ENCODE peak calls at places on chromosome 10, in eight cellular contexts. One of them, this sample, is unnamed. For H3K4me1, the result is how much of the 10 kb centered on the place peaks cover.

GRCh38 chr10:25130911-25131310 is 43.9 kb upstream of the GPR158 start:
- DNase-seq in A549: no peak
- DNase-seq in uterus: no peak
- DNase-seq in lower lobe of right lung: no peak
- DNase-seq in hepatocyte: no peak
- DNase-seq in H1: no peak
- DNase-seq in heart left ventricle: no peak
- DNase-seq in thyroid gland: no peak
- DNase-seq in this sample: no peak

GRCh38 chr10:6048281-6049030 is 13.7 kb downstream of the IL2RA start:
- DNase-seq in A549: no peak
- DNase-seq in uterus: no peak
- DNase-seq in lower lobe of right lung: no peak
- DNase-seq in hepatocyte: no peak
- DNase-seq in H1: no peak
- DNase-seq in heart left ventricle: no peak
- DNase-seq in thyroid gland: no peak
- DNase-seq in this sample: no peak

GRCh38 chr10:5538892-5539651 is 14.3 kb downstream of the CALML3 start:
- DNase-seq in A549: no peak
- DNase-seq in uterus: no peak
- DNase-seq in lower lobe of right lung: peak
- DNase-seq in hepatocyte: no peak
- DNase-seq in H1: no peak
- DNase-seq in heart left ventricle: no peak
- DNase-seq in thyroid gland: peak
- DNase-seq in this sample: peak

GRCh38 chr10:104622598-104623209 is 18.4 kb upstream of the SORCS3 start:
- DNase-seq in A549: peak
- DNase-seq in uterus: no peak
- DNase-seq in lower lobe of right lung: no peak
- DNase-seq in hepatocyte: peak
- DNase-seq in H1: no peak
- DNase-seq in heart left ventricle: no peak
- DNase-seq in thyroid gland: no peak
- DNase-seq in this sample: no peak

GRCh38 chr10:94500063-94500462 is 45.5 kb upstream of the HELLS start:
- DNase-seq in A549: no peak
- DNase-seq in uterus: no peak
- DNase-seq in lower lobe of right lung: no peak
- DNase-seq in hepatocyte: peak
- DNase-seq in H1: no peak
- DNase-seq in heart left ventricle: no peak
- DNase-seq in thyroid gland: no peak
- DNase-seq in this sample: no peak

GRCh38 chr10:36362257-36362656 is 720.2 kb upstream of the FZD8 start:
- DNase-seq in A549: no peak
- DNase-seq in uterus: no peak
- DNase-seq in lower lobe of right lung: no peak
- DNase-seq in hepatocyte: no peak
- DNase-seq in H1: no peak
- DNase-seq in heart left ventricle: no peak
- DNase-seq in thyroid gland: no peak
- DNase-seq in this sample: no peak

GRCh38 chr10:129768437-129769355 is 195.4 kb downstream of the EBF3 start:
- DNase-seq in A549: no peak
- DNase-seq in uterus: no peak
- DNase-seq in lower lobe of right lung: peak
- DNase-seq in hepatocyte: no peak
- DNase-seq in H1: peak
- DNase-seq in heart left ventricle: no peak
- DNase-seq in thyroid gland: no peak
- DNase-seq in this sample: peak

GRCh38 chr10:73584737-73585136 is 6.4 kb downstream of the USP54 start:
- DNase-seq in A549: no peak
- DNase-seq in uterus: no peak
- DNase-seq in lower lobe of right lung: no peak
- DNase-seq in hepatocyte: no peak
- DNase-seq in H1: no peak
- DNase-seq in heart left ventricle: no peak
- DNase-seq in thyroid gland: no peak
- DNase-seq in this sample: no peak

GRCh38 chr10:28768227-28768626 is 90.9 kb downstream of the BAMBI start:
- DNase-seq in A549: no peak
- DNase-seq in uterus: no peak
- DNase-seq in lower lobe of right lung: no peak
- DNase-seq in hepatocyte: no peak
- DNase-seq in H1: no peak
- DNase-seq in heart left ventricle: no peak
- DNase-seq in thyroid gland: no peak
- DNase-seq in this sample: no peak

GRCh38 chr10:29169021-29169420 is 119.8 kb upstream of the LYZL1 start:
- DNase-seq in A549: no peak
- DNase-seq in uterus: no peak
- DNase-seq in lower lobe of right lung: no peak
- DNase-seq in hepatocyte: no peak
- DNase-seq in H1: no peak
- DNase-seq in heart left ventricle: no peak
- DNase-seq in thyroid gland: no peak
- DNase-seq in this sample: no peak

GRCh38 chr10:4262870-4263269 is 477.9 kb upstream of the KLF6 start:
- DNase-seq in A549: no peak
- DNase-seq in uterus: no peak
- DNase-seq in lower lobe of right lung: no peak
- DNase-seq in hepatocyte: no peak
- DNase-seq in H1: no peak
- DNase-seq in heart left ventricle: no peak
- DNase-seq in thyroid gland: no peak
- DNase-seq in this sample: no peak

GRCh38 chr10:121556448-121556847 is 41.8 kb downstream of the FGFR2 start:
- DNase-seq in A549: no peak
- DNase-seq in uterus: no peak
- DNase-seq in lower lobe of right lung: no peak
- DNase-seq in hepatocyte: no peak
- DNase-seq in H1: no peak
- DNase-seq in heart left ventricle: no peak
- DNase-seq in thyroid gland: no peak
- DNase-seq in this sample: no peak
- H3K4me1 ChIP-seq in A549: under half
- H3K4me1 ChIP-seq in uterus: under half
- H3K4me1 ChIP-seq in lower lobe of right lung: under half
- H3K4me1 ChIP-seq in hepatocyte: under half
- H3K4me1 ChIP-seq in H1: under half
- H3K4me1 ChIP-seq in heart left ventricle: under half
- H3K4me1 ChIP-seq in thyroid gland: under half
- H3K4me1 ChIP-seq in this sample: under half

GRCh38 chr10:112376578-112376855 is 2.6 kb downstream of the ACSL5 start:
- DNase-seq in A549: no peak
- DNase-seq in uterus: no peak
- DNase-seq in lower lobe of right lung: no peak
- DNase-seq in hepatocyte: no peak
- DNase-seq in H1: no peak
- DNase-seq in heart left ventricle: no peak
- DNase-seq in thyroid gland: no peak
- DNase-seq in this sample: no peak

GRCh38 chr10:112374724-112375541 is 1.0 kb downstream of the ACSL5 start:
- DNase-seq in A549: no peak
- DNase-seq in uterus: no peak
- DNase-seq in lower lobe of right lung: no peak
- DNase-seq in hepatocyte: no peak
- DNase-seq in H1: no peak
- DNase-seq in heart left ventricle: no peak
- DNase-seq in thyroid gland: peak
- DNase-seq in this sample: no peak

GRCh38 chr10:112373912-112374338 is at the start of gene ACSL5:
- DNase-seq in A549: no peak
- DNase-seq in uterus: no peak
- DNase-seq in lower lobe of right lung: no peak
- DNase-seq in hepatocyte: peak
- DNase-seq in H1: no peak
- DNase-seq in heart left ventricle: no peak
- DNase-seq in thyroid gland: no peak
- DNase-seq in this sample: no peak

GRCh38 chr10:112379635-112380296 is 5.8 kb downstream of the ACSL5 start:
- DNase-seq in A549: no peak
- DNase-seq in uterus: no peak
- DNase-seq in lower lobe of right lung: no peak
- DNase-seq in hepatocyte: peak
- DNase-seq in H1: no peak
- DNase-seq in heart left ventricle: no peak
- DNase-seq in thyroid gland: no peak
- DNase-seq in this sample: no peak

GRCh38 chr10:112375721-112376577 is 2.0 kb downstream of the ACSL5 start:
- DNase-seq in A549: no peak
- DNase-seq in uterus: peak
- DNase-seq in lower lobe of right lung: peak
- DNase-seq in hepatocyte: no peak
- DNase-seq in H1: no peak
- DNase-seq in heart left ventricle: peak
- DNase-seq in thyroid gland: peak
- DNase-seq in this sample: no peak
- TF ChIP-seq CTCF in A549: no peak
- TF ChIP-seq CTCF in uterus: no peak
- TF ChIP-seq CTCF in lower lobe of right lung: no peak
- TF ChIP-seq CTCF in hepatocyte: no peak
- TF ChIP-seq CTCF in H1: no peak
- TF ChIP-seq CTCF in heart left ventricle: no peak
- TF ChIP-seq CTCF in thyroid gland: no peak
- TF ChIP-seq CTCF in this sample: no peak

DNA sequence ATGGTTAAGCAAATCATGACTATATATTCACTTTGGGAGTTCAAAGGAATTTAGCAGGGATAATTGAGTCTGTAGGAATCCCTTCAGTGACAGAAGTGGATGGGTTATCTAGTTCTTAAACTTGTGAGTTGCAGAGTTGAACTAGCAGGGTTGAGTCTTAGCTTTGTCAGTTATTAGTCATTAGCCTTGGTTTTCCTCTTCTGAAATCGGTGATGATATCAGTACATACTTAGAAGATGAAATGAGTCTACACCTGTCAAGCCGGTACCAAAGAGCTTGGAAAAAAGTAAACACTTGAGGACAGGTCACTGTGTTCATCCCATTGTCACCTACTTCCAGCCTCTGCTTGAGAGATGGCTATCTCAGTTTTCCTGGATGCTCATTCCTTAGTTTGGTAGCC is 73.5 kb downstream of the BUB3 start:
- DNase-seq in A549: no peak
- DNase-seq in uterus: no peak
- DNase-seq in lower lobe of right lung: no peak
- DNase-seq in hepatocyte: no peak
- DNase-seq in H1: no peak
- DNase-seq in heart left ventricle: no peak
- DNase-seq in thyroid gland: no peak
- DNase-seq in this sample: no peak
- H3K27ac ChIP-seq in A549: no peak
- H3K27ac ChIP-seq in uterus: no peak
- H3K27ac ChIP-seq in lower lobe of right lung: no peak
- H3K27ac ChIP-seq in hepatocyte: no peak
- H3K27ac ChIP-seq in H1: no peak
- H3K27ac ChIP-seq in heart left ventricle: no peak
- H3K27ac ChIP-seq in thyroid gland: no peak
- H3K27ac ChIP-seq in this sample: no peak

GRCh38 chr10:7700577-7701125 is 2.5 kb upstream of the ITIH2 start:
- DNase-seq in A549: peak
- DNase-seq in uterus: no peak
- DNase-seq in lower lobe of right lung: no peak
- DNase-seq in hepatocyte: peak
- DNase-seq in H1: no peak
- DNase-seq in heart left ventricle: no peak
- DNase-seq in thyroid gland: no peak
- DNase-seq in this sample: no peak
- H3K4me1 ChIP-seq in A549: under half
- H3K4me1 ChIP-seq in uterus: under half
- H3K4me1 ChIP-seq in lower lobe of right lung: under half
- H3K4me1 ChIP-seq in hepatocyte: under half
- H3K4me1 ChIP-seq in H1: under half
- H3K4me1 ChIP-seq in heart left ventricle: under half
- H3K4me1 ChIP-seq in thyroid gland: under half
- H3K4me1 ChIP-seq in this sample: under half

DNA sequence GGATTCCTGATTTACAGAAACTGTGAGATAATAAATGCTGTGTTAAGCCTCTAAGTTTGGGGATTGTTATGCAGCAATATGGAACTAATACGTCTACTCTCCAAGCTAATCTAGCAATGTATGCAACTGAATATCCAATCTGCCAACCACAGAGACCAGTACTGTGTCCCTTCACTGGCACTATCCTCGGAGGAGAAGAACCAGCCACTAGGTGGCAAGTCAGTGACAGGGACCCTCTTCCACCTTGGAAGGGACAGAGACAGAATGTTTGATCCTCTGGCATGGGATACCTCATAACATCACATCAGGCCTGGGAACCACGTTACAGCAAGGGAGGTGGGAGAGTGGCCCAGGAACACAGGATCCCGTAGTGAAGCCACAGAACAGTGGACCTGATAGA is 96.4 kb downstream of the CREM start:
- DNase-seq in A549: no peak
- DNase-seq in uterus: no peak
- DNase-seq in lower lobe of right lung: no peak
- DNase-seq in hepatocyte: no peak
- DNase-seq in H1: no peak
- DNase-seq in heart left ventricle: no peak
- DNase-seq in thyroid gland: no peak
- DNase-seq in this sample: no peak
- TF ChIP-seq CTCF in A549: no peak
- TF ChIP-seq CTCF in uterus: no peak
- TF ChIP-seq CTCF in lower lobe of right lung: no peak
- TF ChIP-seq CTCF in hepatocyte: no peak
- TF ChIP-seq CTCF in H1: peak
- TF ChIP-seq CTCF in heart left ventricle: no peak
- TF ChIP-seq CTCF in thyroid gland: no peak
- TF ChIP-seq CTCF in this sample: no peak

This sample was measured in tibial artery.